ENCODE peak calls at places on chromosomes 12 and 14, in four cellular contexts. O is fibroblast of pulmonary artery, N is WERI-Rb-1, A is adrenal gland. S is an unnamed sample.

GRCh38 chr12:94042321-94042720 is 106.1 kb upstream of the PLXNC1 start:
- DNase-seq in N (no peak), A (no peak), O (no peak), S (no peak)

GRCh38 chr14:20632831-20633771 is 8.4 kb downstream of the OR6S1 start:
- DNase-seq in O (peak; percentile 65), A (no peak), N (no peak), S (peak; percentile 72)

GRCh38 chr14:96060161-96060933 is 21.2 kb downstream of the C14orf132 start:
- DNase-seq in O (no peak), A (no peak), N (no peak), S (no peak)

GRCh38 chr12:13220848-13221247 is 24.3 kb downstream of the EMP1 start:
- DNase-seq in O (no peak), A (no peak), N (no peak), S (no peak)

GRCh38 chr14:77838756-77839565 is 39.1 kb downstream of the ADCK1 start:
- DNase-seq in O (no peak), A (no peak), N (no peak), S (no peak)

GRCh38 chr12:54261817-54262402 is 18.0 kb downstream of the CBX5 start:
- DNase-seq in O (no peak), N (no peak), A (no peak), S (no peak)

GRCh38 chr14:80239631-80240030 is 28.3 kb upstream of the DIO2 start:
- DNase-seq in N (no peak), O (no peak), A (no peak), S (no peak)

GRCh38 chr12:32108829-32109228 is 2.2 kb downstream of the BICD1 start:
- DNase-seq in A (no peak), O (no peak), N (no peak), S (no peak)

GRCh38 chr12:33529810-33530209 is 90.2 kb upstream of the SYT10 start:
- DNase-seq in A (no peak), O (no peak), N (no peak), S (no peak)

GRCh38 chr14:59347511-59347900 is 117.7 kb downstream of the GPR135 start:
- DNase-seq in A (no peak), N (no peak), O (no peak), S (no peak)

GRCh38 chr12:95789126-95790024 is 1.2 kb downstream of the NTN4 start:
- DNase-seq in N (no peak), A (peak; percentile 33), O (no peak), S (peak; percentile 33)

GRCh38 chr12:94500831-94501567 is 41.3 kb upstream of the CEP83 start:
- DNase-seq in O (peak; percentile 11), A (peak; percentile 20), N (no peak), S (no peak)

GRCh38 chr12:114780746-114781399 is 96.9 kb upstream of the TBX3 start:
- DNase-seq in O (no peak), A (no peak), N (no peak), S (no peak)

DNA sequence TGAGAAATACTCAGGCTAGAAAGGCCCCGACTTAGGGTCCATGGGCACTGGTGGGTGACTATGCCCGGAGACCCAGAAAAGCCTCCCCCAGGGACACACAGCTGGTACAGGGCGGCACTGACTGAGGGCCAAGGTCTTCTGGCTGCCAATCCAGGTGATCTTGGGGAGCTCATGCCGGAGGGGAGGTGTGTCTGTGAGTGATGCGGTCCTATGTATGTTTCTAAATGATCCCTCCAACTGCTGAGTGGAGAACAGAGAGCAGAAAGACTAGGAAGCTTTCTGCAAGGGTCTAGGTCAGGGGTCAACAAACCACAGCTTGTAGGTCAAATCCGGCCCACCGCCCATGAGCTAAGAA is 391 bp downstream of the SERPINA4 start:
- DNase-seq in N (no peak), O (no peak), A (no peak), S (no peak)
- TF ChIP-seq CTCF in N (no peak), O (no peak), A (no peak), S (no peak)

GRCh38 chr12:112179936-112180335 is 54.6 kb downstream of the TRAFD1 start:
- DNase-seq in N (no peak), O (no peak), A (no peak), S (no peak)
- TF ChIP-seq CTCF in N (peak; percentile 2), O (no peak), A (no peak), S (no peak)

DNA sequence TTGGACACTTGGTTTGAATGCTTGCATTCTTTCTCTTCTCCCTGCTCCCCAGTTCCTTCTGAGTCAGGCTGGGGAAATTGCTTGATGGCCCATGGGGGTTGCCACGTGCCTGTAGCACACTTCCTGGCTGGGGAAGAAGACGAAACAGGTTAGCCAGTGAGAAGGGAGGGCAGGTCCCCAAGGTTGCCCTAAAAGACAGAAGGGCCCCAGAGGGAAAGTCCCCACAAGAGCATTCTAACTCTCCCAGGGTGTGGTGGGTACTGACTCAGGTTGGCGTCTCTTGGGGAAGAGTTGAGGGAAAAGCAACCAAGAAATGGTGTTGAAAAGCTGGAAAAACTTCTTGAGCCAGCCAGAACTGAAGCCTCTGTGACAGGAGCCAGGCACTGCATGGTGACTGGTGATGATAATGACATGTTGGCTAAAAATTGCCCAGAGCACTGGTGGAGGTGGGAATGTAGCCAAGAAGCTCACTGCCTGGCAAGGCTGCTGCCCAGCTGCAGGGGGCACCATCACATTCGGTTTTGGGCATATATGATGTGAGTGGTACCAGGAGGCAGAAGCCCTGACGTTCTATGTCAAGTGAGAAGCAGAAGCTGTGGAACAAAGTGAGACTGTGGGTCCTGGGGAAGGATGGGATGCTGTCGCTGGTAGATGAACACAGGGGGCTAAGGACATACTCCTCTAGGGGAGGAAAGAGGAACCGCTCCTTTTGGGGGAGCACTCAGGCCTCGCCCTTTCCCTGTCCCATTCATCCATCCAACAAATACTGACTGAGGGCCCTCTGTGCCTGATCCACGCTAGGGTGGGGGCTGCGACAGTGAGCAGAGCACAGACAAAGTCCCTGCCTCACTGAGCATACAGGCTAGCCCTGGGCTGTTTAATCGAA is 8.1 kb upstream of the RABGGTA start:
- DNase-seq in N (no peak), A (no peak), O (no peak), S (no peak)
- TF ChIP-seq CTCF in N (no peak), A (no peak), O (no peak), S (no peak)

GRCh38 chr14:22220427-22220826 is 368.6 kb downstream of the DAD1 start:
- DNase-seq in O (peak; percentile 18), N (no peak), A (no peak), S (no peak)
- TF ChIP-seq CTCF in O (no peak), N (no peak), A (no peak), S (no peak)

GRCh38 chr14:90617942-90618341 is 198.3 kb downstream of the TTC7B start:
- DNase-seq in A (no peak), N (no peak), O (no peak), S (no peak)
- TF ChIP-seq CTCF in A (no peak), N (no peak), O (no peak), S (no peak)

DNA sequence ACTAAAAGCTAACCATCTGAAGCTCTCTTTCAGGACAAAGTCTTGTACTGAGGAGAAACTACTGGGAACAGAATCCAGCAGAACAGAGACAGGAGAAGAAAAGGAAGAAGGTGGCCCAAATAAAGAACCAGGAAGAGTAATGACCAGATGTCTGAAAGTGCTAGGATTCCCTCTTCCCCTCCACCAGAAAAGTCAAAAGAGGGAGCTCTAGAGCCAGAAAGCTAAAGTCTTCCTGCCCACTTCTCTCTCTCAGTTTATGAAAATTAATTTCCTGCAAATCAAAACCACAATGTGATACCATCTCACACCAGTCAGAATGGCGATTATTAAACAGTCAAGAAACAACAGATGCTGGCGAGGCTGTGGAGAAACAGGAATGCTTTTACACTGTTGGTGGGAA is 47.2 kb downstream of the SPPL3 start:
- DNase-seq in N (no peak), A (no peak), O (no peak), S (no peak)
- TF ChIP-seq CTCF in N (peak; percentile 49), A (peak; percentile 31), O (peak; percentile 50), S (no peak)

DNA sequence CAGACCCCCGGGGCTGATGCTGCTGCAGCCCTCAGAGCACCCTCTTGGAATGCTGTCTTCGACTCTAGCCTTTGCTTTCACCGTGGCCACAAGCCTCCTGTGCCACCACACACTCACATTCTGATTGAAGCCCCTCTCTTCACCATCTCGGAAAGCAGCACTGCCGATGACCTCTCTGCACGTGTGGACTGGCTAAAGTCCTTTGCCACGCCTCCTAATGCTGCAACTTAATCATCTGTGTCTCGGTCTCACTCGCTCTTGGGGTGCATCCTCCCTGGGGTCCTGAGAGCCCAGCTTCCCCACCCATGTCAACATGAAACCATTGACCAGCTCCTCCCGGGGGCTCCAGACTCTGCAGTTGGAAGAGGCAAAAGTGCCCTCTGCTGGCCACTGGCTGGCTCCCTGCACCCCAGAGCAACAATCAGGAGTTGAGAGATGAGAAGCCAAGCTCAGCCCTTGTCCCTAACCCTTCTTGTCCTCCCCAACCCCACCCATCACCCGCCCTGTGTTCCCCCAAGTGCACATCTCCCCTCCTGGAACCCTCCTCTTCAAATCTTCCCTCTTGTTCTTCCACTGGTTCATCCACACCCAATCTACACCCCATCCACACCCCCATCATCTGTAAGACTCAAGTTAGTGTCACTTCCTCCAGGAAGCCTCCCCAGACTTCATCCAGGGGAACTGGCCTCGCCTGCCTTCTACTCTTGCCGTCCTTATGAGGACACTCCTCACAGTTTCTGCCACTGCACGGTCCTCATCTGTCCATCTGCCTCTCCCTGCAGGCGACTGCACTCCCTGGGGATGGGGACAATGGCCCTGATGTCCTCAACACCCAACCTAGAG is 23.6 kb upstream of the FAM181A start:
- DNase-seq in O (no peak), A (no peak), N (peak; percentile 75), S (no peak)
- TF ChIP-seq CTCF in O (peak; percentile 12), A (no peak), N (peak; percentile 88), S (no peak)

GRCh38 chr14:68863610-68864300 is 70.9 kb upstream of the ZFP36L1 start:
- DNase-seq in O (no peak), A (no peak), N (no peak), S (no peak)
- TF ChIP-seq CTCF in O (no peak), A (no peak), N (no peak), S (no peak)